ENCODE peak calls at places on chromosomes 6 and 20, in seven cellular contexts. One of them, this sample, is unnamed. For H3K4me1, the result is how much of the 10 kb centered on the place peaks cover.

GRCh38 chr6:16102208-16102607 is 26.7 kb upstream of the MYLIP start:
- DNase-seq in pancreas: no peak
- DNase-seq in neural progenitor cell: peak
- DNase-seq in mesenchymal stem cell: no peak
- DNase-seq in hepatocyte: no peak
- DNase-seq in colonic mucosa: no peak
- DNase-seq in CD4-positive, alpha-beta memory T cell: no peak
- DNase-seq in this sample: peak

GRCh38 chr20:5044075-5044620 is 42.8 kb upstream of the SLC23A2 start:
- DNase-seq in colonic mucosa: no peak
- DNase-seq in CD4-positive, alpha-beta memory T cell: no peak
- DNase-seq in hepatocyte: no peak
- DNase-seq in neural progenitor cell: no peak
- DNase-seq in mesenchymal stem cell: no peak
- DNase-seq in pancreas: no peak
- DNase-seq in this sample: no peak

GRCh38 chr6:151181701-151182367 is 57.9 kb upstream of the AKAP12 start:
- DNase-seq in neural progenitor cell: no peak
- DNase-seq in mesenchymal stem cell: peak
- DNase-seq in CD4-positive, alpha-beta memory T cell: no peak
- DNase-seq in pancreas: no peak
- DNase-seq in colonic mucosa: no peak
- DNase-seq in hepatocyte: no peak
- DNase-seq in this sample: no peak

GRCh38 chr6:151034825-151035781 is 169.6 kb downstream of the MTHFD1L start:
- DNase-seq in neural progenitor cell: peak
- DNase-seq in mesenchymal stem cell: no peak
- DNase-seq in CD4-positive, alpha-beta memory T cell: no peak
- DNase-seq in colonic mucosa: no peak
- DNase-seq in hepatocyte: no peak
- DNase-seq in pancreas: no peak
- DNase-seq in this sample: no peak

GRCh38 chr6:13422601-13423247 is 64.7 kb downstream of the GFOD1 start:
- DNase-seq in colonic mucosa: no peak
- DNase-seq in hepatocyte: no peak
- DNase-seq in CD4-positive, alpha-beta memory T cell: no peak
- DNase-seq in mesenchymal stem cell: peak
- DNase-seq in pancreas: no peak
- DNase-seq in neural progenitor cell: peak
- DNase-seq in this sample: no peak

GRCh38 chr6:17015551-17016381 is 86.1 kb upstream of the STMND1 start:
- DNase-seq in CD4-positive, alpha-beta memory T cell: peak
- DNase-seq in colonic mucosa: peak
- DNase-seq in hepatocyte: peak
- DNase-seq in neural progenitor cell: no peak
- DNase-seq in mesenchymal stem cell: no peak
- DNase-seq in pancreas: no peak
- DNase-seq in this sample: no peak

GRCh38 chr6:56101141-56101553 is 146.2 kb downstream of the COL21A1 start:
- DNase-seq in mesenchymal stem cell: peak
- DNase-seq in colonic mucosa: no peak
- DNase-seq in neural progenitor cell: no peak
- DNase-seq in hepatocyte: peak
- DNase-seq in pancreas: no peak
- DNase-seq in CD4-positive, alpha-beta memory T cell: no peak
- DNase-seq in this sample: no peak

GRCh38 chr20:29299811-29300578 is 1957.5 kb upstream of the DEFB115 start:
- DNase-seq in hepatocyte: no peak
- DNase-seq in pancreas: no peak
- DNase-seq in CD4-positive, alpha-beta memory T cell: no peak
- DNase-seq in mesenchymal stem cell: no peak
- DNase-seq in colonic mucosa: no peak
- DNase-seq in neural progenitor cell: no peak
- DNase-seq in this sample: no peak

GRCh38 chr20:47327711-47328110 is 28.8 kb downstream of the ZMYND8 start:
- DNase-seq in mesenchymal stem cell: no peak
- DNase-seq in neural progenitor cell: no peak
- DNase-seq in CD4-positive, alpha-beta memory T cell: no peak
- DNase-seq in pancreas: no peak
- DNase-seq in colonic mucosa: no peak
- DNase-seq in hepatocyte: no peak
- DNase-seq in this sample: no peak

GRCh38 chr20:25196701-25197120 is 1.2 kb downstream of the ENTPD6 start:
- DNase-seq in hepatocyte: no peak
- DNase-seq in colonic mucosa: peak
- DNase-seq in pancreas: no peak
- DNase-seq in CD4-positive, alpha-beta memory T cell: peak
- DNase-seq in neural progenitor cell: peak
- DNase-seq in mesenchymal stem cell: no peak
- DNase-seq in this sample: no peak

DNA sequence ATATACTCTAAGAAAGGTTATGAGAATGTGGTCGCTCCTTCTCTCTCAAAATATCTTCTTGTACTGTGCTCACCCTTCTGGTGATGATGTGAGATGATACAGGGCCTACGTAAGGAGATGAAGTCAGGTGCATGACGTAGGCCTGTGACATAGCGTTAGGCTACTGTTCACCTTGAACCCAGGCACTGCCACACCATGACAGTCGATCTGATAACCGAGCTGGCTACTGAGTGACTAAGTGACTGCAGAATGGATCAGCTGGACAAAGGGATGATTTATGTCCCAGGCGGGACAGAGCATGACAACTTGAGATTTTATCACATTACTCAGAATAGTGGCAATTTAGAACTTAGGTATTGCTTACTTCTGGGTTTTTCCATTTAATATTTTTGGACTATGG is 11.2 kb downstream of the SLC24A3 start:
- DNase-seq in neural progenitor cell: no peak
- DNase-seq in colonic mucosa: no peak
- DNase-seq in CD4-positive, alpha-beta memory T cell: no peak
- DNase-seq in hepatocyte: no peak
- DNase-seq in mesenchymal stem cell: no peak
- DNase-seq in pancreas: no peak
- DNase-seq in this sample: no peak
- H3K4me1 ChIP-seq in neural progenitor cell: under half
- H3K4me1 ChIP-seq in colonic mucosa: under half
- H3K4me1 ChIP-seq in CD4-positive, alpha-beta memory T cell: under half
- H3K4me1 ChIP-seq in hepatocyte: under half
- H3K4me1 ChIP-seq in mesenchymal stem cell: under half
- H3K4me1 ChIP-seq in pancreas: under half
- H3K4me1 ChIP-seq in this sample: under half

DNA sequence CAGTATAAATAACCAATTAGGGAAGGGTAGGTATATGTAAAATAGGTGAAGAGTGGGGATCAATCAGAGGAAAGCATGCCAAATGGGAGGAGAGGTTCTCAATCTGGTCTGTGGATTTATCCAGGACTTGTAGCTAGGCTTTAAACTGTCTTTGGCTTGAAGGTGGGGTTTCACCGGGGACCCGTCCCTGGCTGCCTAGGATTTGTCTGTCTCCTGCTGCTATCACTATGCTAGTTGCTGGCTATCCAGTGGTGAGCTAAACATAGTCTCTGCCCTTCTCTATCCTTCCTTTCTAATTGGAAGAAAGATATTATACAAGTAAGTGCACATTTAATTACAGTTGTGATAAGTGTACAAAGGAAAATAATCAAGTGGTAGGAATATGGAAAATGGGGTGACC is 58.8 kb downstream of the DOP1A start:
- DNase-seq in hepatocyte: no peak
- DNase-seq in colonic mucosa: no peak
- DNase-seq in mesenchymal stem cell: no peak
- DNase-seq in pancreas: no peak
- DNase-seq in neural progenitor cell: no peak
- DNase-seq in CD4-positive, alpha-beta memory T cell: no peak
- DNase-seq in this sample: no peak
- H3K27ac ChIP-seq in hepatocyte: no peak
- H3K27ac ChIP-seq in colonic mucosa: no peak
- H3K27ac ChIP-seq in mesenchymal stem cell: no peak
- H3K27ac ChIP-seq in pancreas: no peak
- H3K27ac ChIP-seq in neural progenitor cell: no peak
- H3K27ac ChIP-seq in CD4-positive, alpha-beta memory T cell: no peak
- H3K27ac ChIP-seq in this sample: no peak

DNA sequence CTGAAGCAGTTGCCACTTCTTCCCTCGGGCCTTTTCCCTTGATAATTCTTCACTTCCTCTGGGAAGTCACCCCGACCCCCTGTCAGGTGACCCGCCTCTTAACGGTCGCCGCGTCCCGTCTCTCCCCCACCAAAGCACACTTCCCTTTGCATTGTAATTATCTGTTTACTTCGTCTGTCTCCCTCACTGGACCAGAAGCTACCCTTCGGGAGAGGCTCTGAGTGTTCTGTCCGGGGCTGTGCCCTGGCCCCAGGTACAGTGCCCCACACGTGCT is 771 bp upstream of the SNAI1 start:
- DNase-seq in CD4-positive, alpha-beta memory T cell: no peak
- DNase-seq in pancreas: no peak
- DNase-seq in hepatocyte: no peak
- DNase-seq in colonic mucosa: no peak
- DNase-seq in neural progenitor cell: no peak
- DNase-seq in mesenchymal stem cell: no peak
- DNase-seq in this sample: no peak
- H3K4me3 ChIP-seq in CD4-positive, alpha-beta memory T cell: no peak
- H3K4me3 ChIP-seq in pancreas: peak
- H3K4me3 ChIP-seq in hepatocyte: no peak
- H3K4me3 ChIP-seq in colonic mucosa: peak
- H3K4me3 ChIP-seq in neural progenitor cell: peak
- H3K4me3 ChIP-seq in mesenchymal stem cell: no peak
- H3K4me3 ChIP-seq in this sample: no peak

DNA sequence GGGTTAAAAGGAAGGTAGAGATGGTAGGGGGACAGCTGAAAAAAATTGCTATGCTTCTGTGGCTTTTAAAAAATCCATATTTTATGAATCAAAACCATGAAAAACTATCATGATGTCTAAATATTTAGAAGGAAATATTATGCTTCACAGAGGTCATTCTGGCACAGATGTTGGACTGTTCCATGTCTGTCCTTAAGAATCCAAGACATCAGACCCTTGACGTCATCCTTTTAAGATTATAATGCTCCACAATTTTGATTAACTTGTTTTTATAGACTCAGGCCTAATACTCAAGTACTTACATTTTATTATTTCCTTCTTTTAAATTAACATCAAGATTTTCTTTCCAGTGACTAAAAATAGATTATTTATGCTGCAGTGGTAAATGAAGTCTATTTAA is 29.7 kb downstream of the FILIP1 start:
- DNase-seq in neural progenitor cell: no peak
- DNase-seq in mesenchymal stem cell: no peak
- DNase-seq in CD4-positive, alpha-beta memory T cell: no peak
- DNase-seq in hepatocyte: no peak
- DNase-seq in pancreas: no peak
- DNase-seq in colonic mucosa: no peak
- DNase-seq in this sample: no peak
- H3K4me1 ChIP-seq in neural progenitor cell: under half
- H3K4me1 ChIP-seq in mesenchymal stem cell: under half
- H3K4me1 ChIP-seq in CD4-positive, alpha-beta memory T cell: under half
- H3K4me1 ChIP-seq in hepatocyte: under half
- H3K4me1 ChIP-seq in pancreas: under half
- H3K4me1 ChIP-seq in colonic mucosa: under half
- H3K4me1 ChIP-seq in this sample: under half

GRCh38 chr6:112957526-112957916 is 610.4 kb downstream of the RFPL4B start:
- DNase-seq in neural progenitor cell: no peak
- DNase-seq in pancreas: no peak
- DNase-seq in mesenchymal stem cell: no peak
- DNase-seq in colonic mucosa: no peak
- DNase-seq in CD4-positive, alpha-beta memory T cell: no peak
- DNase-seq in hepatocyte: no peak
- DNase-seq in this sample: no peak

GRCh38 chr6:112951829-112952228 is 604.7 kb downstream of the RFPL4B start:
- DNase-seq in hepatocyte: no peak
- DNase-seq in pancreas: no peak
- DNase-seq in colonic mucosa: no peak
- DNase-seq in CD4-positive, alpha-beta memory T cell: no peak
- DNase-seq in mesenchymal stem cell: peak
- DNase-seq in neural progenitor cell: no peak
- DNase-seq in this sample: no peak

DNA sequence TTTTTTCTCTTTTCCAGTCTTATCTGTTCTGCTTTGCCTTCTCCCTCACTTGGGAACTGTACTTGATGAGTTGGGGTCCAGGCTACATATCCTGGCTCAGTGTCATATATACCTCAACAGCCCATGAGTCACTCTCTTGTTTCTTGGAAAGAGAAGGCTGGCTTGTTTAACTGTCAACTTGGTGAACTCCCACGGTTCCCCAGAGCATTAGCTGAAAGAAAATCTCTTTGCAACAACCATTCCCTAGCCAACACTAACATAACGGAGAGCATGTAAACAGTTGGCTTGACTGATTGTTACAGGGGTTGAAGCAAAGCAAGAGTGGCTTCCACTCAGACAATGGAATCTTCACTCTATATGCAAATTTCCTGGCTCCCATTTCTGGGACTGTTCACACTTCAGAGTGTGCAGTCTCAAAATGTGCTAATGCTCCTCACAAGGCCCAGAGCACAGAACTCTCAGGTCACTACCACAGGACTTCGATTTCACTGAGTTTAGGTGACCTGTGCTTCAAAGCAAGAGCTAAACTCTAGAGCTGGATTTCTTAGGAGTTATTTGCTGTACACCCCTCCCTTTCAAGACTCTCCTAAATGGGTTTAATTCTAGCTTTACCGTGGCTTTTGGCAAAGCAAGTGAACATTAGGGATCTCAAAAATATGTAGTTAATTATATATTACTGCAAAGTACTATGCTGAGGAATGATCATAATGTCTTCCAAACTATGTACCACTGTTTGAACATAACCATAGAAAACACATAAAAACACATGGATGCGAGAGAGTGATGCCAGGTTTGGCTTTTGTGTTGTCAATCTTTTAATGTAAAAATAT is 609.8 kb downstream of the RFPL4B start:
- DNase-seq in hepatocyte: peak
- DNase-seq in mesenchymal stem cell: peak
- DNase-seq in CD4-positive, alpha-beta memory T cell: no peak
- DNase-seq in pancreas: no peak
- DNase-seq in neural progenitor cell: no peak
- DNase-seq in colonic mucosa: no peak
- DNase-seq in this sample: no peak
- H3K27ac ChIP-seq in hepatocyte: no peak
- H3K27ac ChIP-seq in mesenchymal stem cell: no peak
- H3K27ac ChIP-seq in CD4-positive, alpha-beta memory T cell: no peak
- H3K27ac ChIP-seq in pancreas: no peak
- H3K27ac ChIP-seq in neural progenitor cell: no peak
- H3K27ac ChIP-seq in colonic mucosa: no peak
- H3K27ac ChIP-seq in this sample: no peak

DNA sequence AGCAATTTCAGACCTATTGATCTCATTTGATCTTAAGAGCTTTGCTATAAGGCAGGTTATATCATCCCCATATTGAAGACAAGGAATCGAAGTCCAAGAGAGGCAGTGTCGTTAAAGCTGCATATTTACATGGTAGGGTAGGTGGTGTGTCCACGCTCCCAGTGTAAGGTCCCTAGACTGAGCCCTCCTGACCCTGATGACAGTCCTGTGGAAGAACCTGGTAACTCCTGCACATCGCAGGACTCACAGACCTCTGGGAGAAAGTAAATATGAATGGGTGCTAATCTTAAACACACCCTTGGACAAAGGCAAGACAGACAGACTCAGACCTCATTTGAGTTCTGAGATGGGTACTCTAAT is 602 bp upstream of the HLA-DPB1 start:
- DNase-seq in hepatocyte: no peak
- DNase-seq in neural progenitor cell: no peak
- DNase-seq in pancreas: no peak
- DNase-seq in CD4-positive, alpha-beta memory T cell: no peak
- DNase-seq in mesenchymal stem cell: no peak
- DNase-seq in colonic mucosa: no peak
- DNase-seq in this sample: no peak
- H3K4me3 ChIP-seq in hepatocyte: no peak
- H3K4me3 ChIP-seq in neural progenitor cell: no peak
- H3K4me3 ChIP-seq in pancreas: no peak
- H3K4me3 ChIP-seq in CD4-positive, alpha-beta memory T cell: no peak
- H3K4me3 ChIP-seq in mesenchymal stem cell: no peak
- H3K4me3 ChIP-seq in colonic mucosa: no peak
- H3K4me3 ChIP-seq in this sample: no peak

This sample was measured in small intestine.